ENCODE peak calls at places on chromosome 6, in six cellular contexts. S is stimulated activated CD8-positive, alpha-beta memory T cell treated with anti-CD3 and anti-CD28 coated beads, Interleukin-15, amount 100 ng/mL, for 1 hour; V is SJSA1; U is EH; A is posterior cingulate gyrus; T is effector memory CD4-positive, alpha-beta T cell. X is an unnamed sample.
A peak's percentile ranks its signal among the peaks of the same experiment; 100 is the strongest.

GRCh38 chr6:82251942-82252341 is 4.4 kb upstream of the IBTK start:
- DNase-seq in V (peak; percentile 23), S (no peak), T (no peak), A (no peak), U (peak; percentile 58), X (no peak)

GRCh38 chr6:34598725-34599124 is 42.6 kb upstream of the SPDEF start:
- DNase-seq in S (no peak), V (peak; percentile 44), T (no peak), A (no peak), U (no peak), X (peak; percentile 17)

GRCh38 chr6:153130515-153131036 is 506 bp downstream of the RGS17 start:
- DNase-seq in S (no peak), V (no peak), A (peak; percentile 78), U (no peak), T (no peak), X (no peak)

GRCh38 chr6:34852406-34853085 is 35.3 kb downstream of the TAF11 start:
- DNase-seq in T (no peak), S (no peak), V (no peak), A (no peak), U (peak; percentile 59), X (no peak)

GRCh38 chr6:108323710-108324109 is 28.9 kb downstream of the AFG1L start:
- DNase-seq in A (no peak), T (no peak), V (no peak), U (no peak), S (no peak), X (no peak)

GRCh38 chr6:17877196-17877889 is 110.1 kb downstream of the KIF13A start:
- DNase-seq in U (peak; percentile 45), T (no peak), A (no peak), V (peak; percentile 89), S (no peak), X (no peak)

GRCh38 chr6:4351857-4352669 is 216.7 kb upstream of the ECI2 start:
- DNase-seq in T (no peak), U (peak; percentile 99), S (no peak), A (peak; percentile 94), V (peak; percentile 97), X (peak; percentile 68)

GRCh38 chr6:145544514-145544913 is 190.8 kb downstream of the EPM2A start:
- DNase-seq in V (no peak), S (no peak), A (no peak), T (no peak), U (no peak), X (no peak)

X was measured in C1 segment of cervical spinal cord.